ENCODE peak calls at places on chromosomes 3 and 15, in ten cellular contexts. I is heart left ventricle, J is K562, X is stomach, G is IMR-90, E is breast epithelium, B is spleen, F is HepG2, U is upper lobe of left lung, S is adrenal gland. K is an unnamed sample.

GRCh38 chr3:49668861-49669260 is 5.3 kb upstream of the APEH start:
- DNase-seq in I (no peak), J (no peak), X (no peak), G (peak; percentile 34), E (no peak), B (no peak), F (peak; percentile 21), U (no peak), S (peak; percentile 45), K (no peak)

GRCh38 chr3:179716811-179717210 is 64.0 kb downstream of the USP13 start:
- DNase-seq in I (no peak), J (no peak), X (no peak), G (peak; percentile 93), E (no peak), B (no peak), F (no peak), U (no peak), S (no peak), K (no peak)

GRCh38 chr3:151085889-151086483 is 522 bp downstream of the MED12L start:
- DNase-seq in I (peak; percentile 59), J (no peak), X (no peak), G (no peak), E (no peak), B (peak; percentile 86), F (no peak), U (no peak), S (peak; percentile 35), K (peak; percentile 12)

GRCh38 chr3:46948830-46949671 is 27.5 kb downstream of the CCDC12 start:
- DNase-seq in I (peak; percentile 80), J (peak; percentile 55), X (peak; percentile 60), G (no peak), E (no peak), B (peak; percentile 87), F (peak; percentile 72), U (peak; percentile 82), S (peak; percentile 47), K (peak; percentile 41)

GRCh38 chr3:42055291-42055690 is 35.9 kb upstream of the TRAK1 start:
- DNase-seq in I (no peak), J (no peak), X (no peak), G (peak; percentile 85), E (no peak), B (no peak), F (peak; percentile 81), U (no peak), S (no peak), K (no peak)

GRCh38 chr3:183253961-183254815 is 1.1 kb downstream of the B3GNT5 start:
- DNase-seq in I (peak; percentile 78), J (peak; percentile 41), X (peak; percentile 54), G (peak; percentile 12), E (no peak), B (peak; percentile 89), F (no peak), U (peak; percentile 68), S (peak; percentile 45), K (peak; percentile 47)

GRCh38 chr15:25890532-25890931 is 27.4 kb upstream of the ATP10A start:
- DNase-seq in I (no peak), J (no peak), X (no peak), G (no peak), E (no peak), B (no peak), F (no peak), U (no peak), S (no peak), K (no peak)

GRCh38 chr15:62306851-62307504 is 141.9 kb upstream of the C2CD4B start:
- DNase-seq in I (no peak), J (peak; percentile 60), X (peak; percentile 64), G (peak; percentile 67), E (no peak), B (no peak), F (peak; percentile 73), U (peak; percentile 76), S (peak; percentile 61), K (peak; percentile 84)

GRCh38 chr3:142724682-142725351 is 983 bp downstream of the TRPC1 start:
- DNase-seq in I (peak; percentile 64), J (peak; percentile 49), X (no peak), G (peak; percentile 18), E (no peak), B (peak; percentile 78), F (peak; percentile 68), U (peak; percentile 39), S (peak; percentile 30), K (peak; percentile 8)

GRCh38 chr15:42760759-42761158 is 23.8 kb upstream of the CDAN1 start:
- DNase-seq in I (no peak), J (no peak), X (no peak), G (no peak), E (no peak), B (no peak), F (no peak), U (no peak), S (no peak), K (no peak)
- H3K27ac ChIP-seq in I (no peak overlapping the region), J (no peak overlapping the region), X (no peak overlapping the region), G (no peak overlapping the region), E (no peak overlapping the region), B (no peak overlapping the region), F (no peak overlapping the region), U (no peak overlapping the region), S (no peak overlapping the region), K (no peak overlapping the region)

GRCh38 chr3:149481491-149481890 is 7.0 kb downstream of the TM4SF4 start:
- DNase-seq in I (no peak), J (no peak), X (no peak), G (no peak), E (no peak), B (no peak), F (no peak), U (no peak), S (no peak), K (no peak)
- TF ChIP-seq POLR2A in I (no peak), J (no peak), X (no peak), G (no peak), E (no peak), B (no peak), F (no peak), U (no peak), S (no peak), K (no peak)

DNA sequence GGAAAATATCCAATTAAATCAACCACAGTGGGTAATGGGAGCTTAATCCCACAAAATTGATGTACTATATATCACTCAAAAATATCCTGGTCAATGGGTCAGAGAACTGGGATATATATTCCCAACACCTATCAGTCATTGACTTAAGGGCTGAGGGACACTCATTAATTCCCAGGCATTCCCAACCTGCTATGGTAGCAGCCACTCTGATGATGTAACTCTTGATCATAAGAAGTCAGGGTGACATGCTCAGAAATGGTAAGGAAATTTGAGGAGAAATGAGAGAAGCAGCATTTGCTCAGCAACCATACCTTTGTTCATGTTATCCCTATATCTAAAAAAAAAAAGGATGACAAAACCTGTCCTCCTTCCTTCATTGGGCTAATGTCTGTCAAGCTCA is 3.1 kb upstream of the PLOD2 start:
- DNase-seq in I (no peak), J (no peak), X (no peak), G (no peak), E (no peak), B (no peak), F (no peak), U (no peak), S (no peak), K (no peak)
- H3K4me1 ChIP-seq in I (peaks cover 27% of the 10 kb centered on the region), J (no peaks in the 10 kb centered on the region), X (peaks cover 57% of the 10 kb centered on the region), G (peaks cover 18% of the 10 kb centered on the region), E (peaks cover 9% of the 10 kb centered on the region), B (peaks cover 35% of the 10 kb centered on the region), F (peaks cover 54% of the 10 kb centered on the region), U (peaks cover 11% of the 10 kb centered on the region), S (peaks cover 13% of the 10 kb centered on the region), K (peaks cover 41% of the 10 kb centered on the region)

DNA sequence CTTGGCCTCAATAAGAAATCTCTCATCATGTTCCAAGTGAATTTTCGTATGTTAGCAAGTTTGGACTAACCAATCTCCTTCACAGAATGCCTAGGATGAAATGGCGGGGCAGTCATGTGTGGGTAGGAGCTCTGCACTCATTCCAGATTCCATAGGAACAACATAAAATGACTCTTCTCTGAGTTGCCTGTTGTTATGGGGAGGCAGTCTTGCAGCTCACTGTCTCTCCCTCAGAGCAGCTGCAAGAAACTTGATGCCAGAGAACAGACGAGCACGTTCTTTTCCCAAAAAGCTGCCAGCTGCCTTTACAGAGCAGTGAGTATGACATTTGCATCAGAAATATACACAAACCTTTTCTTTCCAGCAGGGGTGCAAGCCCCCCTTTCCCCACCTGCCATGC is 34.1 kb downstream of the SPATA12 start:
- DNase-seq in I (no peak), J (no peak), X (no peak), G (peak; percentile 73), E (no peak), B (no peak), F (no peak), U (no peak), S (no peak), K (no peak)
- H3K27ac ChIP-seq in I (no peak overlapping the region), J (no peak overlapping the region), X (no peak overlapping the region), G (no peak overlapping the region), E (peak overlapping the region; percentile 65), B (no peak overlapping the region), F (no peak overlapping the region), U (no peak overlapping the region), S (no peak overlapping the region), K (no peak overlapping the region)

GRCh38 chr3:153356908-153357307 is 194.9 kb downstream of the RAP2B start:
- DNase-seq in I (no peak), J (no peak), X (no peak), G (no peak), E (no peak), B (no peak), F (no peak), U (no peak), S (no peak), K (no peak)

GRCh38 chr3:153350420-153350819 is 188.4 kb downstream of the RAP2B start:
- DNase-seq in I (no peak), J (no peak), X (no peak), G (peak; percentile 85), E (no peak), B (no peak), F (peak; percentile 86), U (no peak), S (no peak), K (no peak)

GRCh38 chr3:153357436-153357835 is 195.4 kb downstream of the RAP2B start:
- DNase-seq in I (no peak), J (no peak), X (no peak), G (no peak), E (no peak), B (no peak), F (no peak), U (no peak), S (no peak), K (no peak)

GRCh38 chr3:153355559-153355958 is 193.5 kb downstream of the RAP2B start:
- DNase-seq in I (no peak), J (no peak), X (no peak), G (no peak), E (no peak), B (no peak), F (no peak), U (no peak), S (no peak), K (no peak)

DNA sequence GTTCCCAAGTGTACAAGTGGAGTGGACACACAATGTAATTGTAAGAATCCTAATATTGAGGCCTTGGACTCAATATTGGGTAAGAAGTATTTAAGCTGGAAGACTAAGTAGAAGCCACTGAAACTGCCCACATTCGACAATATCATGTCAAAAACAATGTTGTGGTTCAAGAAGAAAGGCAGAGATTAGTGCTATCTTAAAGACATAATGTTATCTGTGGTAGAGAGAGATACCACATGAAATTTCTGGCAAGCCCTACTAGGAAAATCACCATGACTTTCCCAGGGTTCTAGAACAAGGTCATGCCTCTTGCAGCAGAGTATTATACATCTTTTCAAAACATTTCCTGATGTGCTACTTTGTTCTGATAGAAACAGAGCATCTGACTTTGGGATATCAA is 192.6 kb downstream of the RAP2B start:
- DNase-seq in I (no peak), J (no peak), X (no peak), G (no peak), E (no peak), B (no peak), F (no peak), U (no peak), S (no peak), K (no peak)
- TF ChIP-seq POLR2A in I (no peak), J (no peak), X (no peak), G (no peak), E (no peak), B (no peak), F (no peak), U (no peak), S (no peak), K (no peak)